ENCODE peak calls at places on chromosomes 6 and 20, in six cellular contexts. K is GM13976, U is astrocyte of the spinal cord, L is H9, X is MM.1S, A is AG10803. E is an unnamed sample.

GRCh38 chr6:29589423-29590048 is 4.6 kb downstream of the OR2H2 start:
- DNase-seq in K (peak), U (peak), L (peak), X (peak), A (peak), E (peak)

GRCh38 chr6:137163732-137164318 is 9.6 kb downstream of the IL22RA2 start:
- DNase-seq in K (no peak), U (no peak), L (no peak), X (no peak), A (no peak), E (no peak)

GRCh38 chr6:33170176-33171095 is 21.8 kb downstream of the COL11A2 start:
- DNase-seq in K (no peak), U (no peak), L (no peak), X (no peak), A (no peak), E (no peak)

GRCh38 chr6:154615483-154616025 is 105.1 kb upstream of the CNKSR3 start:
- DNase-seq in K (no peak), U (peak), L (peak), X (no peak), A (peak), E (no peak)

GRCh38 chr6:16948376-16948775 is 153.5 kb upstream of the STMND1 start:
- DNase-seq in K (no peak), U (peak), L (no peak), X (no peak), A (no peak), E (no peak)

GRCh38 chr6:158413814-158414563 is 101.7 kb downstream of the TULP4 start:
- DNase-seq in K (no peak), U (no peak), L (no peak), X (no peak), A (no peak), E (no peak)

GRCh38 chr6:35879151-35879550 is 41.7 kb downstream of the SRPK1 start:
- DNase-seq in K (no peak), U (no peak), L (no peak), X (no peak), A (no peak), E (no peak)

GRCh38 chr6:160400426-160400825 is 52.2 kb downstream of the SLC22A3 start:
- DNase-seq in K (no peak), U (peak), L (no peak), X (peak), A (peak), E (no peak)

GRCh38 chr6:18978330-18979128 is 591.4 kb downstream of the RNF144B start:
- DNase-seq in K (no peak), U (peak), L (no peak), X (no peak), A (peak), E (no peak)

GRCh38 chr20:21511485-21511849 is 2.4 kb downstream of the NKX2-2 start:
- DNase-seq in K (peak), U (no peak), L (peak), X (no peak), A (no peak), E (peak)

GRCh38 chr6:16228709-16229665 is 9.4 kb upstream of the GMPR start:
- DNase-seq in K (no peak), U (no peak), L (no peak), X (no peak), A (no peak), E (no peak)

GRCh38 chr6:115000736-115001135 is 657.9 kb upstream of the HS3ST5 start:
- DNase-seq in K (no peak), U (no peak), L (no peak), X (no peak), A (no peak), E (no peak)

GRCh38 chr20:36779656-36780025 is 6.1 kb upstream of the DSN1 start:
- DNase-seq in K (no peak), U (no peak), L (peak), X (no peak), A (no peak), E (no peak)

GRCh38 chr20:45346851-45347250 is 1.4 kb downstream of the SDC4 start:
- DNase-seq in K (no peak), U (no peak), L (no peak), X (no peak), A (no peak), E (no peak)

GRCh38 chr6:73180718-73181619 is 44.3 kb downstream of the KHDC1L start:
- DNase-seq in K (peak), U (peak), L (no peak), X (peak), A (peak), E (peak)

GRCh38 chr6:90294614-90294988 is 2.0 kb downstream of the BACH2 start:
- DNase-seq in K (no peak), U (peak), L (peak), X (peak), A (no peak), E (no peak)

DNA sequence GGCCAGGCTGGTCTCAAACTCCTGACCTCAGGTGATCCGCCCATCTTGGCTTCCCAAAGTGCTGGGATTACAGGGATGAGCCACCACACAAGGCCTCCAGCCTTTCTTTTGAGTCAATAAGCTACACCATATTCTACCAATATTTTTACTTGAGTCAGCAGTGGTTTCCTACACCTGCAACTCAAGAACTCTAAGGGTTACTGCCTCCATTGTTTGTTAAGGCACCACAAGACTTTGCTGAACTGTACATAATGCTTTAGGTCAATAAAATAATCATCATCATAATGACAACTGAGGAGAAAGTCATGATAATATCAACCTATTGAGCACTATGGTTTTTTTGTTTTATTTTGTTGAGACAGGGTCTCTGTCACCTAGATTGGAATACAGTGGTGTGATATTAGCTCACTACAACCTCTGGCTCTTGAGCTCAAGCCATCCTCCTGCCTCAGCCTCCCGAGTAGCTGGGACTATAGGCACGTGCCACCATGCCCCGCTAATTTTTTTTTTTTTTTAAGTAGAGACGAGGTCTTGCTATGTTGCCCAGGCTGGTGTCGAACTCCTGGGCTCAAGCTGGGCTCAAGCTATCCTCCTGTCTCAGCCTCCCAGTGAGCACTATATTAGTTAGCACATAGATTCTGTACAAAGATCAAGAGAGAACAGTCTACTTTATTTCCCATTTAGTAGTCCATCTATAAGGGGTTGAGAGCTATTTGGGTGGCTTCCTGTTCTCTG is 34.9 kb upstream of the ZMYND8 start:
- DNase-seq in K (no peak), U (no peak), L (no peak), X (no peak), A (no peak), E (no peak)
- TF ChIP-seq CTCF in K (no peak), U (no peak), L (no peak), X (no peak), A (no peak), E (no peak)

DNA sequence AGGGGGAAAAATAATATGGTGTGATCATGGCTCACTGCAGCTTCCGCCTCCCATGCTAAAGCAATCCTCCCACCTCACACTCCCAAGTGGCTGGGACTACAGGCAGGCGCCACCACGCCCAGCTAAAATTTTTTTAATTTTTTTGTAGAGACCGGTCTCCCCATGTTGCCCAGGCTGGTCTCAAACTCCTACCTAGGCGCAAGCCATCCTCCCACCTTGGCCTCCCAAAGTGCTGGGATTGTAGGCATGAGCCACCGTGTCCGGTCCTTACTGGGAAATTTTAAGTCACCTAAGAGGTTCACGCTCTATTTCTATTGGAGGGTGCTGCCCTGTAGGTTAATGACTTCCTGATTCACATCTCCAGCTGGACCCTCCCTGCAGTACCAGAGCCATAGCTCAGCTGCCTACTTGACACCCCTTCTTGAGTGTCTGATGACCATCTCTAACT is 627 bp upstream of the CDK5RAP1 start:
- DNase-seq in K (no peak), U (no peak), L (no peak), X (no peak), A (peak), E (no peak)
- TF ChIP-seq CTCF in K (no peak), U (no peak), L (no peak), X (no peak), A (no peak), E (no peak)

GRCh38 chr6:113858605-113859348 is 1.6 kb downstream of the MARCKS start:
- DNase-seq in K (peak), U (peak), L (peak), X (peak), A (peak), E (peak)
- TF ChIP-seq CTCF in K (peak), U (peak), L (peak), X (peak), A (peak), E (peak)

DNA sequence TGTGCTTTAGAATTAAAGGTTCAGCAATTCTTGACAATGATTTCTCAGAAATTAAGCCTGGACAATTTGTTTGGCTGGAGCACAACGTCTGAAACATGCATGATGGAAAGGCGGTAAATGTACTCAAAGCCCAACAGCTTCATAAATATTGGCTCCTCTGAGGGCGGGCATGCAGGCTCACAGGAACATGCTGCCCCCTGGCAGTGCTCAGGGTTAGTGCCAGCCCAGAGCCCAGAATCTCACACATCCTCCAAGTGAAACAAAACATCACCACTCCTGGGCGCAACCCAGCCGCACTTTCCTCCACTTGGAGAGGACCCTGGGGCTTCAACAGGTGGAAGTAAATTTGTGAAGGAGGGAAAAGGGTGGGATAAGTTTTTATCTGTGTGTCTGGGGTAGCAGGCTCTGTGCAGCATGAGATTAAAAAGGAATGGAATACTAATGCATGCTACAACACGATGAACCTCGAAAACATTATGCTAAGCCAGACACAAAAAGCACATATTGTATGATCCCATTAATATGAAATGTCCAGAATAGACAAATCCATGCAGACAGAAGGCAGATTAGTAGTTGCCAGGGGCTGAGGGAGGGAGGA is 54.1 kb upstream of the PTPRT start:
- DNase-seq in K (no peak), U (no peak), L (peak), X (no peak), A (no peak), E (no peak)
- TF ChIP-seq CTCF in K (no peak), U (no peak), L (peak), X (no peak), A (peak), E (peak)

DNA sequence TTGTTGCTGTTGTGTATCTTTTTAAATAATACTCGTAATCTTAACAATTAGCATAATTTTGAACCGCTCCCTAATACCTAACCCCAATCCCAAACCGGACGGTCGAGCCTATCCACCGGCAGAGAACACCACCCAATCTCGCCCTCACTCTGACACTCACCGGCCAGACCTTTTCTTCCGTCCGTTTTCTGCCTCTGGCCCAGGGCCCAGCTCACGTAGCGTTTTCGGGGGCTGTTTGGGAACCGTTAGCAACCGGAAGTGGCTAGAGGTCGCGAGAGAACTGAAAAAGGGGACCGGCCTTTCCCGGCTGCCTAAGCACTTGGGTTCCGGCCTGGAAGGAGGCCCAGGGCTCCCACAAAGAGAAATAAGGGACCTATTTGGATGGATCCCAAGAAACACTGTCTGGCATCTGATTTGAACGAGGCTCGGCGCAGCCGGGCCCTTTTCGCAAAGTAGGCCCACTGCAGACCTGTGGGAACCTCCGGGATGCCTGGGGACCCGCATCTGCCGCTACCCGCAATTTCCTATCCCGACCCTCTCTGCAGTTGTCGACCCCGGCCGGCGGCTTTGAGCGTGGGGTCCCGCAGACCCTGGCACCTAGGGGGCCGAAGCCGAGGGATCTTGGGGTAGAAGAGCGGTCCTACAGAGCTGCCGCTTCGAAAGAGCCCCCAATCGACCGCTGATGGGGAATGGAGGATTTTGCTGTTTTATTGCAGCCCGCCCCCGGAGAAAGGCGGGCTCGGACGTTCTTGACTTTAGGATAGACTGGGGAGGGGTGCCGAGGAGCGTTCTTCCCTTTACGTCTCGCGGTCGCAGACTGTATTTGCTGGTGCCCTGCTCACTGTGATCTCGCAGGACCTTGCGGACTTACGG is 4.9 kb upstream of the ZKSCAN8 start:
- DNase-seq in K (peak), U (peak), L (peak), X (peak), A (peak), E (peak)
- TF ChIP-seq CTCF in K (no peak), U (no peak), L (no peak), X (no peak), A (no peak), E (no peak)

GRCh38 chr6:14382381-14383236 is 265.0 kb downstream of the CD83 start:
- DNase-seq in K (no peak), U (no peak), L (no peak), X (peak), A (no peak), E (no peak)
- TF ChIP-seq CTCF in K (no peak), U (no peak), L (no peak), X (no peak), A (no peak), E (no peak)

GRCh38 chr6:135909737-135910387 is 58.4 kb downstream of the PDE7B start:
- DNase-seq in K (peak), U (peak), L (peak), X (peak), A (no peak), E (peak)
- TF ChIP-seq CTCF in K (peak), U (peak), L (peak), X (peak), A (peak), E (peak)

GRCh38 chr6:126660376-126660775 is 320.5 kb downstream of the CENPW start:
- DNase-seq in K (no peak), U (no peak), L (no peak), X (no peak), A (no peak), E (no peak)

GRCh38 chr6:126662966-126663365 is 323.1 kb downstream of the CENPW start:
- DNase-seq in K (no peak), U (no peak), L (no peak), X (no peak), A (peak), E (no peak)

GRCh38 chr6:126661646-126662045 is 321.7 kb downstream of the CENPW start:
- DNase-seq in K (no peak), U (peak), L (no peak), X (no peak), A (peak), E (no peak)

DNA sequence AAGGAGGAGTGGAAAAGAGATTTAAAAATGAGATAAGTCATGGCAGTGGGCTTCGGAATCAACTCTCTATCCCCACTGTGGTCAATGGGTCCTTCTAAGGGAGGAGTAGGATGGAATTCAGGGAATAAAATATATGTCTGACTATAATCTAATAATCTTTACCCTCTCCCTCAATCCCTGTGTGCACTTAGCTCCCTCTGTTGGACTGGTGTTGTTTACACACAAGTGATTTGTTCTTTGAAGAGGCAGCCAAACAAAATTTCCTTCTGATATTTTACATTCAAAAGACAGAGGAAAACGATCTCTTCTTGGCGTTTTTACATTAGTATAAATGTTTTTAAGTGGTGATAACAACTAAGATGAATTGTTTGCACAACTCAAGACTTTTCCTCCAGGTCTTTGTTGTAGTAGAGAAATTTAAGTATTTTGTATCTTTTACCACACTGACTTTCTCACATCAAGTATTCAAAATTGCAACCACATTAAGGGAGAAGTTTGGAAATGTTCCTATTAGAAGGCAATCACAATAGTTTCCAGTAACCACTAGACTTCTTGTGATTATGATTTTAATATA is 317.7 kb downstream of the CENPW start:
- DNase-seq in K (no peak), U (peak), L (no peak), X (peak), A (peak), E (no peak)
- TF ChIP-seq CTCF in K (peak), U (peak), L (peak), X (peak), A (peak), E (peak)

GRCh38 chr6:106608080-106608668 is 21.1 kb downstream of the RTN4IP1 start:
- DNase-seq in K (peak), U (peak), L (no peak), X (peak), A (peak), E (peak)
- TF ChIP-seq CTCF in K (peak), U (peak), L (peak), X (peak), A (peak), E (peak)

E was measured in GM10248.